ENCODE peak calls at places on chromosomes 16 and 17, in eight cellular contexts. X, U, F, Z, V, K, J and C are unnamed samples.

GRCh38 chr17:17205368-17206148 is 575 bp downstream of the PLD6 start:
- DNase-seq in X (peak; percentile 93), U (peak; percentile 62), F (peak; percentile 62), Z (peak; percentile 47), V (no peak), K (no peak), J (peak; percentile 85), C (peak; percentile 86)

GRCh38 chr16:89410794-89411309 is 79.5 kb downstream of the ANKRD11 start:
- DNase-seq in X (no peak), U (peak; percentile 91), F (no peak), Z (peak; percentile 98), V (no peak), K (no peak), J (peak; percentile 83), C (peak; percentile 54)

GRCh38 chr17:17757391-17757791 is 76.1 kb downstream of the RAI1 start:
- DNase-seq in X (no peak), U (no peak), F (peak; percentile 59), Z (no peak), V (no peak), K (no peak), J (no peak), C (peak; percentile 74)

GRCh38 chr16:64339052-64339770 is 782.7 kb downstream of the CDH11 start:
- DNase-seq in X (no peak), U (no peak), F (no peak), Z (no peak), V (no peak), K (no peak), J (no peak), C (no peak)

GRCh38 chr16:84914273-84914672 is 94.5 kb downstream of the CRISPLD2 start:
- DNase-seq in X (no peak), U (peak; percentile 69), F (no peak), Z (no peak), V (no peak), K (no peak), J (no peak), C (no peak)

GRCh38 chr17:48385303-48385702 is 44.7 kb downstream of the SKAP1 start:
- DNase-seq in X (no peak), U (no peak), F (no peak), Z (no peak), V (no peak), K (no peak), J (no peak), C (no peak)

GRCh38 chr17:81553018-81553615 is 964 bp upstream of the FAAP100 start:
- DNase-seq in X (peak; percentile 94), U (peak; percentile 73), F (peak; percentile 87), Z (peak; percentile 83), V (peak; percentile 77), K (peak; percentile 83), J (peak; percentile 88), C (peak; percentile 97)

GRCh38 chr17:80244871-80245509 is 15.7 kb upstream of the RNF213 start:
- DNase-seq in X (no peak), U (no peak), F (no peak), Z (no peak), V (no peak), K (no peak), J (no peak), C (no peak)

GRCh38 chr17:66835476-66835875 is 559 bp downstream of the CACNG5 start:
- DNase-seq in X (peak; percentile 52), U (no peak), F (no peak), Z (no peak), V (no peak), K (no peak), J (no peak), C (no peak)

DNA sequence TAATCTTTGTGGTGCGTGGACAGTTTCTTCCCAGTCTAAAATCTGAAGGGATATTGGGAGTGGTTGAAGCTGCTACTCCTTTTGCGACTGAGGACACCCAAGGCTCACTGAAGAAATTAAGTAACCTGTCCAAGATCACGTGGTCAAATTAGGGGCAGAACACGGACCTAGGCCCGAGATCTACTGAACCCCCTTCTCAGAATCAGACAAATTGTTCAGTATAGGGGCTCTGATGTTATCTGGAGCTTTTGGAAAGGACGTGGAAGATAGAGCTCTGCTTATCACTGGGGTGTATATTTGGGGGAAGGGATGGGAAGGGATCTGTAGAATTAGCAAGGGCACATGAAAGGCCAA is 857 bp downstream of the TANGO6 start:
- DNase-seq in X (peak; percentile 45), U (no peak), F (no peak), Z (no peak), V (no peak), K (no peak), J (no peak), C (no peak)
- TF ChIP-seq CTCF in X (no peak), U (no peak), F (no peak), Z (no peak), V (peak; percentile 2), K (no peak), J (no peak), C (no peak)

GRCh38 chr17:72025113-72025512 is 95.7 kb upstream of the SOX9 start:
- DNase-seq in X (no peak), U (no peak), F (no peak), Z (no peak), V (no peak), K (no peak), J (no peak), C (no peak)

GRCh38 chr17:72033311-72033710 is 87.5 kb upstream of the SOX9 start:
- DNase-seq in X (no peak), U (no peak), F (no peak), Z (no peak), V (no peak), K (no peak), J (no peak), C (no peak)

GRCh38 chr17:72031219-72031906 is 89.5 kb upstream of the SOX9 start:
- DNase-seq in X (no peak), U (no peak), F (no peak), Z (no peak), V (no peak), K (no peak), J (no peak), C (no peak)

GRCh38 chr17:72034000-72034399 is 86.8 kb upstream of the SOX9 start:
- DNase-seq in X (no peak), U (no peak), F (no peak), Z (no peak), V (no peak), K (no peak), J (no peak), C (no peak)

DNA sequence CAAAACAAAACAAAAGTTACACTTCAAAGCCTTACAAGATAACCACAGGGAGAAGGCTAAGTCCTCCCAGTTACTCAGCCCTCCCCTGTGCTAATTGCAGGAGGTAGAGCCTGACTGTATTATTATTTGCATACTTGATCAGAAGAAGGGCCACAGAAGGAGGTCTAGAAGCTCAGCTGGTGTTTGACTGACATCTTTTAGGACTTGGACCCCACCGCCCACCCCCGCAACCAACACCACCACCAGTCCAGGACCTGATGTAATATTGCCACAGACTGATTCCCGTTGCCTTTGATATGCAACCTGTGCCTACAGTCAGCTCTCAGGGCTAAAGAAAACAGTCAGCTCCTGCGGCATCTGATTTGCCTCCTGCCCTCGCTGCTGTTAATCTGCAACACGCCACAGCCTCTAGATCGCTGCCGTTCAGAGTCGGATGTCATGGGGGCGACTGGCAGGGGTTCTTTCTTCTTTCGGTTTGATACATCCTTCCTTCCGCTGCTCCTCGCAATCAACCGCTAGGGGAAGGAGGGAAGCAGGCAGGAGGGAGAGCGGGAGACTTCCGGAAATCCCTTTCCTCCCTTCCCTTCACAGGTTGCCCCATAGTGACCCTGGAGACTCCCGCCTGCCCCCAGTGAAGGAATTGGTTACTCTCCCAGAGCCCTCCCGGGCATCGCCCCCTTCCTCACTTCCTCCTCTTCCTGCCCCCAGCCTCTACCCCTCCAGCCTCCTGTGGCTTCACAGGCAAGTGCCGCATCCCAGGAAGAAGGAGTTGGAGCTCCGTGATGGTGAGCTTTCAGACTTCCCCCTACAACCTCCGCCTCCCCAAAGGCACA is 90.5 kb upstream of the SOX9 start:
- DNase-seq in X (peak; percentile 87), U (no peak), F (no peak), Z (peak; percentile 60), V (peak; percentile 56), K (peak; percentile 75), J (peak; percentile 61), C (peak; percentile 48)
- TF ChIP-seq CTCF in X (no peak), U (no peak), F (no peak), Z (peak; percentile 73), V (peak; percentile 44), K (peak; percentile 51), J (peak; percentile 26), C (no peak)

GRCh38 chr17:4999429-5000093 is 1.8 kb downstream of the KIF1C start:
- DNase-seq in X (no peak), U (no peak), F (no peak), Z (no peak), V (no peak), K (no peak), J (no peak), C (no peak)

GRCh38 chr17:5000237-5000639 is 2.5 kb downstream of the KIF1C start:
- DNase-seq in X (peak; percentile 94), U (no peak), F (no peak), Z (no peak), V (no peak), K (no peak), J (peak; percentile 88), C (no peak)

GRCh38 chr17:4998666-4999428 is 1.1 kb downstream of the KIF1C start:
- DNase-seq in X (peak; percentile 87), U (no peak), F (no peak), Z (no peak), V (no peak), K (peak; percentile 51), J (peak; percentile 78), C (peak; percentile 32)

GRCh38 chr17:4998027-4998665 is 396 bp downstream of the KIF1C start:
- DNase-seq in X (peak; percentile 92), U (no peak), F (no peak), Z (peak; percentile 45), V (peak; percentile 77), K (peak; percentile 85), J (peak; percentile 88), C (peak; percentile 32)

GRCh38 chr17:4997302-4998026 is at the start of the genes INCA1 and KIF1C:
- DNase-seq in X (peak; percentile 98), U (peak; percentile 93), F (peak; percentile 90), Z (peak; percentile 88), V (peak; percentile 95), K (peak; percentile 95), J (peak; percentile 98), C (peak; percentile 93)
- TF ChIP-seq CTCF in X (no peak), U (no peak), F (no peak), Z (no peak), V (no peak), K (no peak), J (peak; percentile 17), C (no peak)

GRCh38 chr16:87447323-87447722 is 45.5 kb downstream of the ZCCHC14 start:
- DNase-seq in X (no peak), U (no peak), F (no peak), Z (peak; percentile 23), V (no peak), K (no peak), J (no peak), C (no peak)

GRCh38 chr16:87448866-87449265 is 44.0 kb downstream of the ZCCHC14 start:
- DNase-seq in X (no peak), U (no peak), F (no peak), Z (no peak), V (no peak), K (no peak), J (no peak), C (no peak)

GRCh38 chr16:87445486-87445885 is 47.3 kb downstream of the ZCCHC14 start:
- DNase-seq in X (no peak), U (no peak), F (no peak), Z (peak; percentile 50), V (no peak), K (no peak), J (no peak), C (no peak)

GRCh38 chr16:87443964-87444363 is 48.9 kb downstream of the ZCCHC14 start:
- DNase-seq in X (no peak), U (no peak), F (no peak), Z (no peak), V (no peak), K (no peak), J (no peak), C (no peak)

GRCh38 chr16:87446479-87446878 is 46.3 kb downstream of the ZCCHC14 start:
- DNase-seq in X (no peak), U (no peak), F (no peak), Z (no peak), V (no peak), K (no peak), J (no peak), C (no peak)
- TF ChIP-seq CTCF in X (no peak), U (no peak), F (no peak), Z (no peak), V (no peak), K (no peak), J (no peak), C (no peak)